ENCODE peak calls at places on chromosomes 13 and 19, in seven cellular contexts. N is hepatic stellate cell, T is neuronal stem cell, M is stomach, P is foreskin fibroblast, C is AG10803, O is A172. Q is an unnamed sample.

GRCh38 chr13:20337894-20338551 is 105.9 kb upstream of the GJB6 start:
- DNase-seq in N (no peak), T (no peak), M (no peak), P (no peak), C (no peak), O (no peak), Q (no peak)

GRCh38 chr13:31074750-31075149 is 87.0 kb downstream of the HSPH1 start:
- DNase-seq in N (no peak), T (no peak), M (no peak), P (no peak), C (no peak), O (no peak), Q (no peak)

GRCh38 chr19:54473071-54473941 is at the start of gene CDC42EP5:
- DNase-seq in N (peak), T (no peak), M (peak), P (peak), C (peak), O (peak), Q (peak)

GRCh38 chr13:52851153-52851962 is 2.9 kb upstream of the PCDH8 start:
- DNase-seq in N (peak), T (peak), M (peak), P (peak), C (peak), O (no peak), Q (peak)

GRCh38 chr13:110327036-110327790 is 20.1 kb downstream of the COL4A2 start:
- DNase-seq in N (no peak), T (no peak), M (no peak), P (peak), C (peak), O (no peak), Q (no peak)

GRCh38 chr19:18091217-18091608 is 4.5 kb upstream of the IL12RB1 start:
- DNase-seq in N (no peak), T (no peak), M (peak), P (no peak), C (no peak), O (no peak), Q (peak)

GRCh38 chr13:98471895-98472294 is 105.0 kb downstream of the STK24 start:
- DNase-seq in N (no peak), T (no peak), M (peak), P (no peak), C (no peak), O (no peak), Q (no peak)

GRCh38 chr13:48564046-48564445 is 31.2 kb upstream of the RCBTB2 start:
- DNase-seq in N (peak), T (no peak), M (no peak), P (peak), C (no peak), O (peak), Q (no peak)

GRCh38 chr13:54733639-54734038 is 1705.0 kb downstream of the OLFM4 start:
- DNase-seq in N (no peak), T (peak), M (no peak), P (no peak), C (no peak), O (no peak), Q (no peak)

GRCh38 chr13:111344471-111345191 is 24.2 kb downstream of the TEX29 start:
- DNase-seq in N (peak), T (peak), M (peak), P (peak), C (peak), O (no peak), Q (no peak)

GRCh38 chr19:10439588-10439987 is 19.2 kb downstream of the PDE4A start:
- DNase-seq in N (no peak), T (no peak), M (no peak), P (no peak), C (no peak), O (no peak), Q (no peak)

GRCh38 chr13:98014766-98015165 is 61.3 kb downstream of the IPO5 start:
- DNase-seq in N (peak), T (no peak), M (no peak), P (peak), C (peak), O (peak), Q (no peak)

GRCh38 chr19:56110515-56111448 is 10.3 kb downstream of the ZNF787 start:
- DNase-seq in N (no peak), T (no peak), M (peak), P (peak), C (no peak), O (peak), Q (peak)

GRCh38 chr13:96238241-96238640 is 148.3 kb downstream of the HS6ST3 start:
- DNase-seq in N (no peak), T (no peak), M (no peak), P (no peak), C (no peak), O (no peak), Q (no peak)

GRCh38 chr19:13078897-13079541 is 23.6 kb downstream of the LYL1 start:
- DNase-seq in N (no peak), T (no peak), M (peak), P (peak), C (no peak), O (no peak), Q (peak)

GRCh38 chr13:41222259-41222852 is 28.0 kb upstream of the KBTBD7 start:
- DNase-seq in N (peak), T (peak), M (peak), P (peak), C (peak), O (peak), Q (peak)

GRCh38 chr19:55681131-55682087 is 6.4 kb downstream of the EPN1 start:
- DNase-seq in N (no peak), T (no peak), M (no peak), P (peak), C (peak), O (no peak), Q (no peak)

GRCh38 chr13:83229574-83230300 is 652.5 kb downstream of the SLITRK1 start:
- DNase-seq in N (no peak), T (no peak), M (no peak), P (peak), C (peak), O (peak), Q (no peak)

GRCh38 chr19:3544742-3545668 is 6.0 kb downstream of the TEKTIP1 start:
- DNase-seq in N (peak), T (peak), M (peak), P (peak), C (peak), O (peak), Q (peak)

GRCh38 chr19:10104665-10105221 is 1.4 kb upstream of the PPAN start:
- DNase-seq in N (no peak), T (no peak), M (no peak), P (no peak), C (no peak), O (no peak), Q (peak)

GRCh38 chr19:1977116-1977515 is 36.1 kb downstream of the CSNK1G2 start:
- DNase-seq in N (no peak), T (no peak), M (no peak), P (no peak), C (no peak), O (no peak), Q (no peak)

GRCh38 chr19:17873661-17874422 is 2.1 kb downstream of the SLC5A5 start:
- DNase-seq in N (no peak), T (peak), M (peak), P (peak), C (no peak), O (no peak), Q (peak)

GRCh38 chr19:13604902-13605586 is 98.8 kb upstream of the CACNA1A start:
- DNase-seq in N (no peak), T (no peak), M (no peak), P (no peak), C (no peak), O (no peak), Q (no peak)

GRCh38 chr19:1261863-1262686 is 7.1 kb upstream of the CIRBP start:
- DNase-seq in N (no peak), T (no peak), M (peak), P (peak), C (peak), O (peak), Q (peak)

GRCh38 chr13:111967572-111968201 is 99.3 kb upstream of the SOX1 start:
- DNase-seq in N (no peak), T (no peak), M (no peak), P (no peak), C (no peak), O (no peak), Q (no peak)

GRCh38 chr13:23087884-23088283 is 92.9 kb upstream of the SGCG start:
- DNase-seq in N (peak), T (no peak), M (no peak), P (peak), C (peak), O (peak), Q (peak)

GRCh38 chr19:45972944-45973525 is 630 bp downstream of the NOVA2 start:
- DNase-seq in N (no peak), T (no peak), M (no peak), P (no peak), C (no peak), O (no peak), Q (no peak)

GRCh38 chr19:7857727-7858701 is 16.2 kb downstream of the PRR36 start:
- DNase-seq in N (no peak), T (peak), M (no peak), P (no peak), C (no peak), O (no peak), Q (no peak)

GRCh38 chr19:32464279-32464678 is 58.7 kb downstream of the DPY19L3 start:
- DNase-seq in N (no peak), T (no peak), M (no peak), P (no peak), C (peak), O (peak), Q (no peak)

GRCh38 chr19:16467581-16467980 is 4.2 kb downstream of the EPS15L1 start:
- DNase-seq in N (no peak), T (no peak), M (no peak), P (no peak), C (no peak), O (no peak), Q (no peak)

GRCh38 chr13:109256866-109257760 is 529.3 kb downstream of the IRS2 start:
- DNase-seq in N (peak), T (no peak), M (no peak), P (peak), C (peak), O (peak), Q (no peak)

GRCh38 chr19:34259367-34259865 is 5.1 kb downstream of the GARRE1 start:
- DNase-seq in N (no peak), T (no peak), M (no peak), P (peak), C (no peak), O (no peak), Q (no peak)

GRCh38 chr19:56137405-56137804 is 3.7 kb upstream of the ZNF444 start:
- DNase-seq in N (no peak), T (no peak), M (peak), P (no peak), C (no peak), O (no peak), Q (peak)

GRCh38 chr19:46602392-46603194 is 1.5 kb downstream of the CALM3 start:
- DNase-seq in N (peak), T (no peak), M (no peak), P (peak), C (no peak), O (no peak), Q (no peak)

GRCh38 chr19:873084-874019 is 13.9 kb downstream of the CFD start:
- DNase-seq in N (peak), T (no peak), M (no peak), P (peak), C (peak), O (peak), Q (peak)

GRCh38 chr13:85601526-85601925 is 197.7 kb downstream of the SLITRK6 start:
- DNase-seq in N (no peak), T (no peak), M (no peak), P (no peak), C (no peak), O (no peak), Q (no peak)

Q was measured in colonic mucosa.